ENCODE peak calls at places on chromosomes 4 and X, in nine cellular contexts. O, T, U, G, Y, J, W, M and I are unnamed samples.

GRCh38 chrX:40440841-40441240 is 139.9 kb upstream of the ATP6AP2 start:
- DNase-seq in O (no peak), T (no peak), U (no peak), G (no peak), Y (no peak), J (no peak), W (no peak), M (no peak), I (no peak)

GRCh38 chr4:38275331-38275821 is 315.2 kb downstream of the PTTG2 start:
- DNase-seq in O (peak), T (no peak), U (no peak), G (no peak), Y (peak), J (peak), W (no peak), M (no peak), I (no peak)

GRCh38 chrX:71067727-71068051 is 445 bp downstream of the SNX12 start:
- DNase-seq in O (no peak), T (no peak), U (no peak), G (no peak), Y (no peak), J (no peak), W (no peak), M (no peak), I (no peak)

GRCh38 chr4:23484689-23485088 is 405.2 kb downstream of the PPARGC1A start:
- DNase-seq in O (peak), T (no peak), U (no peak), G (no peak), Y (no peak), J (peak), W (no peak), M (no peak), I (peak)

GRCh38 chr4:499563-499962 is 553 bp downstream of the PIGG start:
- DNase-seq in O (peak), T (no peak), U (no peak), G (no peak), Y (no peak), J (no peak), W (no peak), M (no peak), I (no peak)

GRCh38 chrX:153643431-153644351 is 3.3 kb upstream of the DUSP9 start:
- DNase-seq in O (peak), T (no peak), U (peak), G (peak), Y (peak), J (no peak), W (no peak), M (no peak), I (peak)

GRCh38 chr4:138964716-138965426 is 50.7 kb upstream of the NOCT start:
- DNase-seq in O (no peak), T (no peak), U (no peak), G (no peak), Y (no peak), J (no peak), W (no peak), M (no peak), I (no peak)

GRCh38 chrX:129759576-129760061 is 20.1 kb upstream of the SASH3 start:
- DNase-seq in O (peak), T (peak), U (no peak), G (peak), Y (no peak), J (peak), W (peak), M (peak), I (peak)

GRCh38 chr4:38723726-38724506 is 58.9 kb downstream of the TLR10 start:
- DNase-seq in O (no peak), T (peak), U (no peak), G (no peak), Y (no peak), J (no peak), W (no peak), M (no peak), I (no peak)

GRCh38 chr4:626201-627091 is 1.1 kb downstream of the PDE6B start:
- DNase-seq in O (no peak), T (no peak), U (no peak), G (no peak), Y (no peak), J (no peak), W (no peak), M (no peak), I (no peak)

GRCh38 chr4:38131371-38132139 is 171.4 kb downstream of the PTTG2 start:
- DNase-seq in O (peak), T (no peak), U (no peak), G (no peak), Y (no peak), J (no peak), W (no peak), M (no peak), I (peak)

GRCh38 chr4:168605411-168605810 is 108.6 kb downstream of the PALLD start:
- DNase-seq in O (peak), T (no peak), U (no peak), G (no peak), Y (no peak), J (peak), W (no peak), M (peak), I (peak)

GRCh38 chrX:116596010-116596409 is 133.2 kb upstream of the CT83 start:
- DNase-seq in O (no peak), T (no peak), U (no peak), G (no peak), Y (no peak), J (no peak), W (no peak), M (no peak), I (no peak)

GRCh38 chr4:149166886-149167285 is 648.8 kb downstream of the IQCM start:
- DNase-seq in O (no peak), T (no peak), U (no peak), G (no peak), Y (no peak), J (no peak), W (no peak), M (no peak), I (no peak)

GRCh38 chrX:143094501-143095110 is 68.9 kb downstream of the SPANXN4 start:
- DNase-seq in O (no peak), T (no peak), U (no peak), G (no peak), Y (no peak), J (no peak), W (no peak), M (no peak), I (peak)

GRCh38 chr4:185774076-185774731 is 37.8 kb downstream of the SORBS2 start:
- DNase-seq in O (no peak), T (no peak), U (no peak), G (no peak), Y (no peak), J (no peak), W (no peak), M (no peak), I (peak)

GRCh38 chr4:135240796-135241195 is 1039.2 kb upstream of the PABPC4L start:
- DNase-seq in O (no peak), T (no peak), U (no peak), G (no peak), Y (no peak), J (no peak), W (no peak), M (no peak), I (peak)

GRCh38 chrX:108177321-108177990 is 85.9 kb downstream of the ATG4A start:
- DNase-seq in O (peak), T (no peak), U (no peak), G (no peak), Y (no peak), J (no peak), W (no peak), M (no peak), I (no peak)

GRCh38 chr4:52038109-52038912 is at the start of gene SGCB:
- DNase-seq in O (peak), T (peak), U (peak), G (peak), Y (peak), J (no peak), W (peak), M (peak), I (peak)

GRCh38 chr4:19380600-19380999 is 871.1 kb upstream of the SLIT2 start:
- DNase-seq in O (peak), T (no peak), U (no peak), G (no peak), Y (no peak), J (peak), W (no peak), M (no peak), I (no peak)

GRCh38 chr4:189185810-189186432 is 754.8 kb upstream of the FRG1 start:
- DNase-seq in O (peak), T (no peak), U (no peak), G (no peak), Y (no peak), J (no peak), W (no peak), M (no peak), I (no peak)

GRCh38 chrX:50691820-50692219 is 122.2 kb downstream of the SHROOM4 start:
- DNase-seq in O (peak), T (no peak), U (no peak), G (no peak), Y (no peak), J (peak), W (no peak), M (no peak), I (peak)

GRCh38 chr4:149518471-149518870 is 297.2 kb downstream of the IQCM start:
- DNase-seq in O (no peak), T (no peak), U (no peak), G (no peak), Y (no peak), J (no peak), W (no peak), M (no peak), I (no peak)

GRCh38 chr4:140229881-140230280 is 75.9 kb upstream of the MAML3 start:
- DNase-seq in O (no peak), T (no peak), U (no peak), G (no peak), Y (no peak), J (no peak), W (no peak), M (no peak), I (no peak)

GRCh38 chr4:17447675-17448298 is 64.1 kb downstream of the QDPR start:
- DNase-seq in O (peak), T (peak), U (no peak), G (no peak), Y (no peak), J (peak), W (peak), M (no peak), I (peak)

GRCh38 chr4:137509855-137510282 is 22.4 kb downstream of the PCDH18 start:
- DNase-seq in O (no peak), T (no peak), U (no peak), G (no peak), Y (no peak), J (no peak), W (no peak), M (no peak), I (peak)

GRCh38 chr4:2786152-2786671 is 6.7 kb upstream of the SH3BP2 start:
- DNase-seq in O (no peak), T (peak), U (no peak), G (peak), Y (no peak), J (no peak), W (no peak), M (no peak), I (no peak)

GRCh38 chrX:39258331-39258730 is 457.1 kb downstream of the MID1IP1 start:
- DNase-seq in O (no peak), T (no peak), U (no peak), G (no peak), Y (no peak), J (no peak), W (no peak), M (no peak), I (no peak)

GRCh38 chr4:72109959-72110497 is 78.2 kb downstream of the NPFFR2 start:
- DNase-seq in O (no peak), T (no peak), U (no peak), G (no peak), Y (no peak), J (no peak), W (no peak), M (no peak), I (no peak)

GRCh38 chr4:36325499-36325898 is 44.1 kb downstream of the DTHD1 start:
- DNase-seq in O (peak), T (no peak), U (no peak), G (no peak), Y (no peak), J (peak), W (no peak), M (no peak), I (no peak)

GRCh38 chr4:80462537-80463207 is 127.1 kb downstream of the CFAP299 start:
- DNase-seq in O (no peak), T (no peak), U (no peak), G (no peak), Y (no peak), J (no peak), W (no peak), M (no peak), I (no peak)
- H3K4me3 ChIP-seq in O (no peak), T (no peak), U (no peak), G (no peak), Y (peak), J (no peak), W (no peak), M (peak), I (no peak)

GRCh38 chrX:44542567-44543325 is at the start of gene FUNDC1:
- DNase-seq in O (peak), T (peak), U (peak), G (peak), Y (peak), J (peak), W (peak), M (peak), I (peak)
- TF ChIP-seq CTCF in O (peak), T (peak), U (peak), G (no peak), Y (no peak), J (peak), W (peak), M (peak), I (peak)

GRCh38 chrX:25020391-25021131 is 4.8 kb upstream of the ARX start:
- DNase-seq in O (no peak), T (no peak), U (no peak), G (no peak), Y (no peak), J (no peak), W (no peak), M (peak), I (no peak)
- H3K4me3 ChIP-seq in O (no peak), T (peak), U (no peak), G (no peak), Y (no peak), J (no peak), W (no peak), M (peak), I (no peak)

GRCh38 chr4:12359420-12359819 is 930.7 kb upstream of the HS3ST1 start:
- DNase-seq in O (no peak), T (no peak), U (no peak), G (no peak), Y (no peak), J (no peak), W (no peak), M (no peak), I (no peak)
- TF ChIP-seq CTCF in O (no peak), T (no peak), U (no peak), G (no peak), Y (no peak), J (no peak), W (no peak), M (no peak), I (no peak)

DNA sequence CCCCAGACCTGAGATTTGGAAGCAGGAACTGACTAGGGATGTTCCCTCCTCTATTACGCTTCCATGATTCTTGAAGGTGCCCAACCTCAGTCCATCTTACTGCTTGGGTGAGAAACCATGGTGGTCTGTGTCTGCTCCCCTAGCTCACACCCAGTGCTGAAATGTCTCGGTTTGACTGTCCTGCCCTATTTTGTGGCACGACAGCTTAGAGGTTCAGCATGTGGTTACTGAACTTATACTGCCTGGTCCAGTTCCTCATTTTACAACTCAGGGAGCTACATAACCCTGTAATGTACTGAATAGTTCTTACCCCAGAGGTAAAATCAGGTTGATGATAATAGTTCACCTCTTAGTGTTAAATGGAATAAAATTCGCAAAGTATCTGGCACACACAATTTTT is 203.1 kb downstream of the RBM46 start:
- DNase-seq in O (no peak), T (no peak), U (no peak), G (no peak), Y (no peak), J (no peak), W (no peak), M (no peak), I (no peak)
- H3K4me3 ChIP-seq in O (no peak), T (no peak), U (no peak), G (no peak), Y (no peak), J (no peak), W (no peak), M (no peak), I (no peak)

GRCh38 chr4:30946288-30946687 is 226.1 kb downstream of the PCDH7 start:
- DNase-seq in O (no peak), T (no peak), U (no peak), G (no peak), Y (no peak), J (no peak), W (no peak), M (no peak), I (no peak)
- TF ChIP-seq CTCF in O (no peak), T (no peak), U (no peak), G (no peak), Y (no peak), J (no peak), W (no peak), M (no peak), I (no peak)